ENCODE peak calls at places on chromosomes 13 and 19, in four cellular contexts. D is K562, I is GM12878, T is HepG2. W is an unnamed sample.

GRCh38 chr13:113013303-113013702 is 44.3 kb downstream of the MCF2L start:
- DNase-seq in D (no peak), I (no peak), T (no peak), W (no peak)

GRCh38 chr19:35643255-35644205 is 2.0 kb downstream of the ETV2 start:
- DNase-seq in D (peak; percentile 85), I (peak; percentile 59), T (peak; percentile 77), W (peak; percentile 96)

GRCh38 chr13:50760751-50761150 is 82.7 kb downstream of the DLEU7 start:
- DNase-seq in D (no peak), I (no peak), T (no peak), W (no peak)

GRCh38 chr19:3338541-3339181 is 27.7 kb upstream of the NFIC start:
- DNase-seq in D (peak; percentile 33), I (no peak), T (no peak), W (no peak)

GRCh38 chr13:52701728-52702480 is 37.7 kb downstream of the CNMD start:
- DNase-seq in D (no peak), I (no peak), T (no peak), W (no peak)

GRCh38 chr13:68190826-68191225 is 960.7 kb upstream of the PCDH9 start:
- DNase-seq in D (no peak), I (no peak), T (peak; percentile 1), W (no peak)

GRCh38 chr19:8577247-8577646 is at the start of gene MYO1F:
- DNase-seq in D (peak; percentile 48), I (no peak), T (no peak), W (no peak)

GRCh38 chr19:33673258-33673875 is 51.6 kb downstream of the CHST8 start:
- DNase-seq in D (no peak), I (no peak), T (no peak), W (no peak)

GRCh38 chr13:46747031-46747820 is 49.7 kb downstream of the ESD start:
- DNase-seq in D (no peak), I (no peak), T (peak; percentile 24), W (no peak)

GRCh38 chr13:96662036-96662435 is 332.2 kb downstream of the OXGR1 start:
- DNase-seq in D (no peak), I (no peak), T (no peak), W (no peak)

GRCh38 chr19:5046339-5047039 is 77.6 kb downstream of the KDM4B start:
- DNase-seq in D (no peak), I (no peak), T (peak; percentile 87), W (no peak)

GRCh38 chr13:110289174-110289573 is 17.8 kb downstream of the COL4A1 start:
- DNase-seq in D (no peak), I (no peak), T (no peak), W (no peak)

GRCh38 chr13:98896083-98896867 is 81.6 kb downstream of the DOCK9 start:
- DNase-seq in D (no peak), I (no peak), T (no peak), W (no peak)

GRCh38 chr13:99151516-99151915 is 49.1 kb upstream of the UBAC2 start:
- DNase-seq in D (peak; percentile 48), I (no peak), T (no peak), W (no peak)

GRCh38 chr13:113956571-113956970 is 17.3 kb downstream of the C13orf46 start:
- DNase-seq in D (no peak), I (no peak), T (no peak), W (no peak)

GRCh38 chr13:51479199-51479523 is 26.3 kb upstream of the INTS6 start:
- DNase-seq in D (no peak), I (no peak), T (peak; percentile 51), W (no peak)

GRCh38 chr13:37403776-37404497 is 194.6 kb downstream of the POSTN start:
- DNase-seq in D (no peak), I (no peak), T (no peak), W (no peak)

GRCh38 chr13:85737952-85738351 is 61.3 kb downstream of the SLITRK6 start:
- DNase-seq in D (no peak), I (no peak), T (no peak), W (no peak)

GRCh38 chr13:21637296-21637695 is 33.3 kb upstream of the MICU2 start:
- DNase-seq in D (peak; percentile 31), I (no peak), T (peak; percentile 50), W (no peak)

GRCh38 chr19:50546527-50547221 is 21.6 kb downstream of the LRRC4B start:
- DNase-seq in D (no peak), I (no peak), T (no peak), W (no peak)

GRCh38 chr19:17950310-17951150 is 16.4 kb upstream of the KCNN1 start:
- DNase-seq in D (peak; percentile 45), I (no peak), T (no peak), W (no peak)

GRCh38 chr19:39805120-39805519 is 26.5 kb downstream of the LEUTX start:
- DNase-seq in D (no peak), I (no peak), T (no peak), W (no peak)

GRCh38 chr13:28218679-28219078 is 80.3 kb downstream of the PAN3 start:
- DNase-seq in D (no peak), I (no peak), T (no peak), W (no peak)

GRCh38 chr13:78958019-78958418 is 299.1 kb upstream of the OBI1 start:
- DNase-seq in D (no peak), I (no peak), T (no peak), W (no peak)

GRCh38 chr19:31880283-31880682 is 465.1 kb upstream of the ZNF507 start:
- DNase-seq in D (no peak), I (no peak), T (no peak), W (no peak)

GRCh38 chr19:30153326-30154210 is 211.5 kb downstream of the URI1 start:
- DNase-seq in D (no peak), I (peak; percentile 34), T (no peak), W (peak; percentile 85)

GRCh38 chr13:70613295-70613694 is 505.0 kb upstream of the KLHL1 start:
- DNase-seq in D (no peak), I (no peak), T (no peak), W (peak; percentile 21)

GRCh38 chr13:40172149-40172591 is 494.3 kb downstream of the FOXO1 start:
- DNase-seq in D (no peak), I (no peak), T (no peak), W (no peak)

GRCh38 chr13:57557979-57558529 is 73.5 kb upstream of the PCDH17 start:
- DNase-seq in D (no peak), I (no peak), T (peak; percentile 15), W (peak; percentile 2)

GRCh38 chr13:110103026-110103425 is 203.9 kb downstream of the COL4A1 start:
- DNase-seq in D (no peak), I (no peak), T (no peak), W (no peak)

GRCh38 chr19:40674291-40674690 is 16.2 kb downstream of the NUMBL start:
- DNase-seq in D (no peak), I (no peak), T (no peak), W (no peak)

GRCh38 chr19:49884109-49884508 is 6.6 kb downstream of the TBC1D17 start:
- DNase-seq in D (no peak), I (no peak), T (no peak), W (no peak)

GRCh38 chr13:43383488-43384165 is 360.2 kb downstream of the DNAJC15 start:
- DNase-seq in D (no peak), I (no peak), T (no peak), W (no peak)

GRCh38 chr13:48892311-48892710 is 83.4 kb upstream of the FNDC3A start:
- DNase-seq in D (no peak), I (no peak), T (peak; percentile 14), W (no peak)

GRCh38 chr13:43289458-43290255 is 266.3 kb downstream of the DNAJC15 start:
- DNase-seq in D (no peak), I (no peak), T (no peak), W (no peak)

GRCh38 chr19:11041194-11041593 is 48.1 kb upstream of the LDLR start:
- DNase-seq in D (no peak), I (no peak), T (no peak), W (no peak)

GRCh38 chr19:11045536-11045935 is 43.7 kb upstream of the LDLR start:
- DNase-seq in D (no peak), I (no peak), T (no peak), W (no peak)

GRCh38 chr19:11046608-11047354 is 42.5 kb upstream of the LDLR start:
- DNase-seq in D (no peak), I (peak; percentile 47), T (no peak), W (no peak)

GRCh38 chr19:11041966-11042627 is 47.2 kb upstream of the LDLR start:
- DNase-seq in D (no peak), I (no peak), T (no peak), W (no peak)

GRCh38 chr19:11044436-11044835 is 44.8 kb upstream of the LDLR start:
- DNase-seq in D (no peak), I (no peak), T (no peak), W (no peak)
- TF ChIP-seq MXI1 in D (no peak), I (no peak), T (no peak), W (no peak)

GRCh38 chr13:30739646-30740642 is 4.6 kb downstream of the ALOX5AP start:
- DNase-seq in D (no peak), I (peak; percentile 76), T (no peak), W (no peak)
- TF ChIP-seq RAD21 in D (no peak), I (peak; percentile 32), T (no peak), W (no peak)

GRCh38 chr19:11693505-11694499 is 44.9 kb downstream of the ZNF823 start:
- DNase-seq in D (no peak), I (no peak), T (peak; percentile 85), W (peak; percentile 64)
- TF ChIP-seq GABPA in D (no peak), I (no peak), T (no peak), W (no peak)

DNA sequence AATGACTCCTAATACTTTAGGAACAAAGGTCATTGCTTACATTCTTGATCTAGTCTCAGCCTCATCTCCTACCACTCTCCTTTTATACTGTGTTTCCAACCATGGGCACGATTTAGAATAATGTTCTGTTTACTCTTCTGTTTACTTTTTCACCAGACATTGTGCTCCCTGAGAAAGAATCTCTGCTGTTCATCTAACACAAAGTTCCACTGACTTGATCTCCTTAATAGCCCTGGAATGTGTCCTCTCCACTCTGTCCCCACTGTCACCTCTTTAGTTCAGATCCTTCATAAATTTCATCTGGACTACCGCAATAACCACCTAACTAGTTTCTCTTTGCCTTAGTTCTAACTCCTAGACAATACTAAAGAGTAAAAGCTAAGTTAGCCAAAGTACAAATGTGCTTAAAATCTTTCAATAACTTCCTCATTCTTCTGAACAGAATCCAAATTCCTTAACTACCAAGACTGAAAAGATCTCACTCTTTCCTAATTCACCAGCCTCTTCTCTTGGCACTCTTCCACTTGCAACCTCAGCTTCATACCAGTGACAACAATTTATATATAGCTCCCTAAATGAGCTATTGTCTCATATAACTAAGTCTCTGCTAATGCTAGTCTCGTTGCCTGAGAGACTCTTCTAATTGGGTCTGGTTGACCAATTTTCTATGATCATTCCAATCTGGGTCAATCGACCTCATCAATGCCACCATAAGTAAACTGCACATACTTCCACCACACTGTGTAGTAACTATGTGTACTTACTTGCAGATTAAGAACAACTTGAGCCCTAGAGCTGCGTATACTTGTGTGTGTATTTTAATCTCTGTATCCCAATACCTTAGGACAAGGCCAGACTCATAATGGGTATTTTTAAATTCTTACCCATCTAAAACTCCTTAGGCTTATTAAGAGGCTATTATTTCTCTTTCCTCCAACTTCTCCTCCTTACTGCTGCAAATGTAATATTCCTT is 179.9 kb downstream of the VWA8 start:
- DNase-seq in D (no peak), I (no peak), T (no peak), W (no peak)
- TF ChIP-seq MXI1 in D (no peak), I (no peak), T (no peak), W (no peak)

W was measured in SK-N-SH.